ENCODE peak calls at places on chromosome 20, in eight cellular contexts. K, D, B, S, X, R, O and J are unnamed samples.

GRCh38 chr20:8438748-8439147 is 306.7 kb downstream of the PLCB1 start:
- DNase-seq in S (no peak), R (no peak), D (no peak), K (no peak), B (no peak), O (no peak), X (no peak), J (no peak)

GRCh38 chr20:61562897-61563504 is 310.9 kb downstream of the CDH4 start:
- DNase-seq in R (no peak), B (no peak), D (no peak), S (no peak), O (no peak), X (no peak), K (no peak), J (no peak)

GRCh38 chr20:50690979-50691584 is at the start of gene RIPOR3:
- DNase-seq in K (no peak), R (peak), B (peak), X (no peak), D (no peak), O (no peak), S (no peak), J (no peak)

GRCh38 chr20:50467618-50468373 is 42.4 kb upstream of the PTPN1 start:
- DNase-seq in S (peak), K (peak), D (no peak), B (peak), X (no peak), O (peak), R (peak), J (peak)

GRCh38 chr20:62537649-62538292 is 62.0 kb upstream of the GATA5 start:
- DNase-seq in R (no peak), K (no peak), B (no peak), X (no peak), O (no peak), D (no peak), S (no peak), J (no peak)

GRCh38 chr20:57469418-57470211 is 55.3 kb downstream of the CTCFL start:
- DNase-seq in S (peak), B (no peak), D (no peak), X (no peak), K (no peak), O (no peak), R (no peak), J (no peak)

GRCh38 chr20:41293269-41294037 is 24.1 kb downstream of the ZHX3 start:
- DNase-seq in S (no peak), O (no peak), B (no peak), K (no peak), D (no peak), X (no peak), R (no peak), J (no peak)

GRCh38 chr20:17644451-17644850 is 37.6 kb downstream of the RRBP1 start:
- DNase-seq in D (no peak), K (no peak), B (no peak), O (no peak), X (no peak), S (peak), R (peak), J (no peak)

GRCh38 chr20:38674178-38675133 is 49.8 kb upstream of the SLC32A1 start:
- DNase-seq in O (peak), X (no peak), D (peak), R (peak), K (no peak), B (peak), S (no peak), J (peak)

GRCh38 chr20:46757754-46758678 is 48.6 kb downstream of the SLC2A10 start:
- DNase-seq in X (peak), O (peak), D (no peak), S (peak), K (peak), R (peak), B (peak), J (peak)

GRCh38 chr20:58699246-58700107 is 6.9 kb downstream of the NPEPL1 start:
- DNase-seq in B (no peak), R (peak), S (no peak), O (no peak), K (no peak), D (no peak), X (no peak), J (no peak)

GRCh38 chr20:8578191-8578690 is 446.2 kb downstream of the PLCB1 start:
- DNase-seq in X (no peak), B (no peak), K (no peak), D (no peak), O (no peak), R (no peak), S (no peak), J (no peak)

GRCh38 chr20:22385602-22386299 is 198.6 kb downstream of the FOXA2 start:
- DNase-seq in O (no peak), R (no peak), X (peak), B (no peak), D (no peak), K (peak), S (no peak), J (no peak)

GRCh38 chr20:31836853-31837608 is 8.4 kb downstream of the FOXS1 start:
- DNase-seq in O (no peak), R (no peak), K (no peak), S (no peak), D (no peak), X (no peak), B (no peak), J (no peak)

GRCh38 chr20:36768768-36769430 is 4.7 kb downstream of the DSN1 start:
- DNase-seq in D (no peak), R (no peak), K (no peak), S (no peak), B (no peak), O (no peak), X (no peak), J (no peak)

GRCh38 chr20:7943891-7944290 is 3.6 kb upstream of the HAO1 start:
- DNase-seq in B (no peak), D (no peak), O (no peak), R (no peak), X (no peak), K (no peak), S (no peak), J (no peak)

GRCh38 chr20:32976746-32977145 is 27.5 kb downstream of the SUN5 start:
- DNase-seq in K (no peak), S (peak), R (peak), X (no peak), O (no peak), D (no peak), B (no peak), J (no peak)

GRCh38 chr20:6626805-6627204 is 140.7 kb upstream of the BMP2 start:
- DNase-seq in K (no peak), B (no peak), S (no peak), D (no peak), O (peak), X (no peak), R (no peak), J (peak)

GRCh38 chr20:60238992-60239655 is 280.9 kb downstream of the CDH26 start:
- DNase-seq in K (no peak), B (no peak), S (no peak), O (no peak), R (no peak), D (no peak), X (no peak), J (no peak)

GRCh38 chr20:64102647-64103354 is 4.6 kb downstream of the NPBWR2 start:
- DNase-seq in B (peak), R (no peak), D (no peak), S (peak), O (no peak), K (no peak), X (peak), J (peak)

GRCh38 chr20:14264869-14265268 is 72.5 kb downstream of the FLRT3 start:
- DNase-seq in X (no peak), D (no peak), K (peak), B (no peak), S (no peak), O (peak), R (no peak), J (peak)

GRCh38 chr20:688809-689208 is 13.2 kb upstream of the SCRT2 start:
- DNase-seq in R (no peak), X (no peak), D (no peak), K (no peak), O (no peak), S (no peak), B (peak), J (peak)

GRCh38 chr20:62020935-62021701 is 44.6 kb downstream of the TAF4 start:
- DNase-seq in S (no peak), D (no peak), K (no peak), X (no peak), B (no peak), O (no peak), R (no peak), J (no peak)

GRCh38 chr20:41342474-41343464 is 2.1 kb downstream of the LPIN3 start:
- DNase-seq in D (no peak), S (peak), B (no peak), K (no peak), O (no peak), X (no peak), R (no peak), J (no peak)

GRCh38 chr20:61667056-61667792 is 398.5 kb downstream of the TAF4 start:
- DNase-seq in O (no peak), R (no peak), B (no peak), D (no peak), S (no peak), K (no peak), X (no peak), J (no peak)

GRCh38 chr20:34993941-34994508 is 38.4 kb downstream of the MYH7B start:
- DNase-seq in S (no peak), D (no peak), B (no peak), O (no peak), X (no peak), K (no peak), R (no peak), J (no peak)

GRCh38 chr20:11101243-11101642 is 427.4 kb upstream of the JAG1 start:
- DNase-seq in D (no peak), X (no peak), K (no peak), O (no peak), R (no peak), S (no peak), B (no peak), J (no peak)

GRCh38 chr20:63126876-63127699 is 88.8 kb downstream of the YTHDF1 start:
- DNase-seq in O (no peak), S (peak), X (no peak), K (no peak), D (no peak), R (no peak), B (no peak), J (no peak)

GRCh38 chr20:50111120-50111828 is 1.7 kb downstream of the UBE2V1 start:
- DNase-seq in S (peak), D (no peak), K (no peak), B (no peak), X (no peak), R (no peak), O (peak), J (no peak)

GRCh38 chr20:36408219-36408618 is 102.1 kb downstream of the DLGAP4 start:
- DNase-seq in S (no peak), K (no peak), R (no peak), D (no peak), X (peak), O (no peak), B (peak), J (peak)

GRCh38 chr20:52242237-52243230 is 51.0 kb upstream of the ZFP64 start:
- DNase-seq in S (no peak), R (no peak), X (peak), O (no peak), B (no peak), D (no peak), K (peak), J (peak)